ENCODE peak calls at places on chromosome 12, in four cellular contexts. R, L, N and E are unnamed samples.

GRCh38 chr12:91127296-91127695 is 16.0 kb upstream of the LUM start:
- DNase-seq in R (no peak), L (no peak), N (no peak), E (no peak)

GRCh38 chr12:7994731-7995205 is 37.7 kb upstream of the FOXJ2 start:
- DNase-seq in R (no peak), L (no peak), N (peak), E (no peak)

GRCh38 chr12:132393245-132393795 is 63.9 kb upstream of the GALNT9 start:
- DNase-seq in R (no peak), L (no peak), N (no peak), E (no peak)

GRCh38 chr12:4118017-4118510 is 155.5 kb upstream of the CCND2 start:
- DNase-seq in R (no peak), L (no peak), N (peak), E (peak)

GRCh38 chr12:106918746-106919145 is 37.0 kb upstream of the TMEM263 start:
- DNase-seq in R (no peak), L (no peak), N (peak), E (no peak)

GRCh38 chr12:39441963-39442894 is 691 bp downstream of the KIF21A start:
- DNase-seq in R (peak), L (peak), N (peak), E (peak)

GRCh38 chr12:132171968-132172521 is 27.8 kb downstream of the NOC4L start:
- DNase-seq in R (no peak), L (no peak), N (no peak), E (no peak)

GRCh38 chr12:915090-915489 is 34.4 kb downstream of the RAD52 start:
- DNase-seq in R (no peak), L (no peak), N (no peak), E (no peak)

GRCh38 chr12:121866331-121866730 is 7.7 kb upstream of the HPD start:
- DNase-seq in R (no peak), L (no peak), N (no peak), E (no peak)

GRCh38 chr12:17370621-17371020 is 719.4 kb downstream of the RERGL start:
- DNase-seq in R (no peak), L (no peak), N (no peak), E (no peak)